ENCODE peak calls at places on chromosome 16, in ten cellular contexts. D is lung, R is esophagus squamous epithelium, B is body of pancreas, X is aorta, N is small intestine, C is neural progenitor cell, T is HCT116, Z is PC-9, F is fibroblast of lung. Y is an unnamed sample.

GRCh38 chr16:79143026-79143425 is 457.5 kb downstream of the MAF start:
- DNase-seq in R (no peak), D (no peak), Z (no peak), X (no peak), N (no peak), B (no peak), F (no peak), C (no peak), T (no peak), Y (no peak)

GRCh38 chr16:85148959-85149358 is 36.7 kb upstream of the CIBAR2 start:
- DNase-seq in N (no peak), B (peak; percentile 50), T (no peak), D (no peak), R (no peak), C (no peak), Z (no peak), F (peak; percentile 41), X (no peak), Y (no peak)

GRCh38 chr16:4263504-4264436 is 9.1 kb downstream of the TFAP4 start:
- DNase-seq in T (peak; percentile 12), N (peak; percentile 36), R (no peak), Z (no peak), X (peak; percentile 87), B (peak; percentile 55), D (peak; percentile 54), C (peak; percentile 73), F (peak; percentile 11), Y (peak; percentile 96)

GRCh38 chr16:86231321-86231995 is 278.9 kb upstream of the FOXF1 start:
- DNase-seq in R (no peak), C (no peak), D (no peak), T (no peak), B (no peak), N (no peak), Z (no peak), F (no peak), X (peak; percentile 28), Y (no peak)

GRCh38 chr16:16073884-16074781 is 124.7 kb downstream of the ABCC1 start:
- DNase-seq in D (peak; percentile 63), F (peak; percentile 97), N (no peak), R (no peak), X (no peak), Z (peak; percentile 98), B (peak; percentile 54), T (no peak), C (peak; percentile 62), Y (peak; percentile 94)

GRCh38 chr16:30651124-30652004 is 604 bp downstream of the PRR14 start:
- DNase-seq in C (peak; percentile 84), T (no peak), F (peak; percentile 41), R (no peak), B (peak; percentile 76), N (peak; percentile 69), Z (peak; percentile 45), D (peak; percentile 60), X (peak; percentile 91), Y (peak; percentile 67)

GRCh38 chr16:53692146-53692545 is 11.5 kb downstream of the RPGRIP1L start:
- DNase-seq in X (no peak), R (no peak), F (no peak), N (no peak), B (no peak), T (no peak), Z (peak; percentile 45), C (peak; percentile 29), D (no peak), Y (peak; percentile 22)

GRCh38 chr16:79150128-79150527 is 450.4 kb downstream of the MAF start:
- DNase-seq in Z (no peak), X (no peak), T (no peak), C (no peak), R (no peak), N (peak; percentile 85), D (no peak), B (no peak), F (no peak), Y (no peak)

GRCh38 chr16:70520612-70521297 is 2.6 kb downstream of the COG4 start:
- DNase-seq in T (no peak), Z (peak; percentile 39), X (no peak), D (no peak), B (no peak), N (no peak), C (no peak), F (peak; percentile 61), R (no peak), Y (peak; percentile 77)

GRCh38 chr16:86027366-86028126 is 128.6 kb downstream of the IRF8 start:
- DNase-seq in D (no peak), X (peak; percentile 27), B (no peak), T (no peak), Z (no peak), C (no peak), R (no peak), N (peak; percentile 88), F (no peak), Y (no peak)

GRCh38 chr16:66309409-66309808 is 57.1 kb upstream of the CDH5 start:
- DNase-seq in C (no peak), X (no peak), F (no peak), D (no peak), R (no peak), Z (no peak), T (no peak), B (no peak), N (no peak), Y (no peak)

GRCh38 chr16:49562228-49562627 is 188.6 kb downstream of the C16orf78 start:
- DNase-seq in N (no peak), C (no peak), X (no peak), Z (no peak), T (no peak), F (no peak), D (no peak), R (no peak), B (peak; percentile 14), Y (no peak)

DNA sequence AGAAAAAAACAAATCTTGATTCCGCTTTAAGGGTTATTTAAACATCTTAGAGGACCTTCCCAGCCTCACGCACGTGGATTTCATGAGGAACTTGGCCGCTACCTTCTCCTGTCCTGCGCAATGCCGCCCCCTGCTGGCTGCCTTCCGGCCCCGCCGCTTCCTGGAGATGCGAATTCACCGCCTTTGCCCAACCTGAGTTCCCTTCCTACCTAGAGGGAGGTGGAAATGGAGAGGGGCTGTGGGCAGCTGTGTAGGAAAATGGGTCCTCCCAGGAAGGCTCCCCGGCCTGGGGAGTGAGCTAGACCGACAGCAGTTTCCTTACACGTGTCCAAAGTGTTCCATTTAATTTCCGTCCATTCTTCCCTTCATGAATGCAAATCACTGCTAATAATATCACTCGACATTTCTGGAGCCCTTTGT is 1.0 kb upstream of the ABCC12 start:
- DNase-seq in F (peak; percentile 72), X (peak; percentile 94), T (peak; percentile 62), C (peak; percentile 78), R (peak; percentile 31), N (peak; percentile 57), D (peak; percentile 89), Z (peak; percentile 45), B (peak; percentile 89), Y (peak; percentile 86)
- H3K4me3 ChIP-seq in F (no peak overlapping the region), X (no peak overlapping the region), T (no peak overlapping the region), C (no peak overlapping the region), R (no peak overlapping the region), N (no peak overlapping the region), D (no peak overlapping the region), Z (no peak overlapping the region), B (no peak overlapping the region), Y (no peak overlapping the region)

DNA sequence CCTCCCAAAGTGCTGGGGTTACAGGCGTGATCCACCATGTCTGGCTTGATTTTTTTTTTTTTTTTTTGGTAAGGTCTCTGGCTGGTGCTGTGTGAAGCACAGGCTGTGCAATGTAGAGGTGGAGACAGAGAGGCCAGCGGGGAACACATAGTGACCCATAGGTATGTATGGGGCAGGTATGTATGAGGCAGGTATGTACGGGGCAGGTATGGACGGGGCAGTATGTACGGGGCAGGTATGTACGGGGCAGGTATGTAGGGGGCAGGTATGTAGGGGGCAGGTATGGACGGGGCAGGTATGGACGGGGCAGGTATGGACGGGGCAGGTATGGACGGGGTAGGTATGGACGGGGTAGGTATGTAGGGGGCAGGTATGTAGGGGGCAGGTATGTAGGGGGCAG is 5.0 kb downstream of the RPL3L start:
- DNase-seq in R (no peak), F (no peak), Z (no peak), C (no peak), B (no peak), T (no peak), N (no peak), D (no peak), X (no peak), Y (no peak)
- H3K4me3 ChIP-seq in R (no peak overlapping the region), F (no peak overlapping the region), Z (no peak overlapping the region), C (no peak overlapping the region), B (no peak overlapping the region), T (no peak overlapping the region), N (no peak overlapping the region), D (no peak overlapping the region), X (no peak overlapping the region), Y (no peak overlapping the region)

DNA sequence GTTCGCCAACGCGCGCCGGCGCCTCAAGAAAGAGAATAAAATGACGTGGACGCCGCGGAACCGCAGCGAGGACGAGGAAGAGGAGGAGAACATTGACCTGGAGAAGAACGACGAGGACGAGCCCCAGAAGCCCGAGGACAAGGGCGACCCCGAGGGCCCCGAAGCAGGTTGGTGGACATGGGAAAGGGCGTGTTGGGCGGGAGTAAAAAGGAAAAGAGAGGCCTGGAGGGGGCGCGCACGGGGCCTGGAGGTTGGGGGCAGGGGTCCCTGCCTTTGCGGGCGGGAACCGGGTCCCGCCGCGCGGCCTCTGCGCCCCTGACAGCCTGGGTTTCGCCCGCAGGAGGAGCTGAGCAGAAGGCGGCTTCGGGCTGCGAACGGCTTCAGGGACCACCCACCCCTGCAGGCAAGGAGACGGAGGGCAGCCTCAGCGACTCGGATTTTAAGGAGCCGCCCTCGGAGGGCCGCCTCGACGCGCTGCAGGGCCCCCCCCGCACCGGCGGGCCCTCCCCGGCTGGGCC is 2.1 kb downstream of the IRX5 start:
- DNase-seq in N (no peak), T (no peak), R (no peak), X (no peak), Z (no peak), C (peak; percentile 70), B (no peak), D (no peak), F (peak; percentile 39), Y (no peak)
- H3K4me3 ChIP-seq in N (no peak overlapping the region), T (no peak overlapping the region), R (peak overlapping the region; percentile 74), X (no peak overlapping the region), Z (no peak overlapping the region), C (peak overlapping the region; percentile 79), B (no peak overlapping the region), D (peak overlapping the region; percentile 76), F (no peak overlapping the region), Y (peak overlapping the region; percentile 68)

GRCh38 chr16:67541391-67542263 is 13.0 kb downstream of the RIPOR1 start:
- DNase-seq in T (no peak), B (peak; percentile 57), Z (no peak), D (no peak), C (no peak), R (no peak), F (peak; percentile 60), X (no peak), N (no peak), Y (no peak)

GRCh38 chr16:67542464-67542863 is 13.8 kb downstream of the RIPOR1 start:
- DNase-seq in C (no peak), B (peak; percentile 43), F (peak; percentile 76), T (peak; percentile 59), X (no peak), Z (no peak), N (no peak), D (peak; percentile 62), R (no peak), Y (peak; percentile 79)

GRCh38 chr16:67543582-67543981 is 15.0 kb downstream of the RIPOR1 start:
- DNase-seq in R (no peak), F (no peak), Z (no peak), B (no peak), T (no peak), C (no peak), N (no peak), D (no peak), X (no peak), Y (no peak)

GRCh38 chr16:67544329-67544841 is 15.8 kb downstream of the RIPOR1 start:
- DNase-seq in R (no peak), X (no peak), D (no peak), N (no peak), C (no peak), Z (no peak), B (no peak), T (no peak), F (no peak), Y (no peak)

GRCh38 chr16:67543036-67543435 is 14.4 kb downstream of the RIPOR1 start:
- DNase-seq in N (no peak), Z (no peak), B (no peak), X (no peak), C (no peak), D (no peak), F (no peak), T (no peak), R (no peak), Y (no peak)
- H3K4me3 ChIP-seq in N (no peak overlapping the region), Z (no peak overlapping the region), B (no peak overlapping the region), X (no peak overlapping the region), C (no peak overlapping the region), D (no peak overlapping the region), F (no peak overlapping the region), T (no peak overlapping the region), R (no peak overlapping the region), Y (no peak overlapping the region)

Y was measured in cardiac fibroblast.